ENCODE peak calls at places on chromosomes 5 and 9, in seven cellular contexts. H, M, R, F, Z, A and N are unnamed samples.

GRCh38 chr9:108903437-108904103 is 30.4 kb downstream of the ELP1 start:
- DNase-seq in M (no peak), R (no peak), A (no peak), Z (peak), H (no peak), F (no peak), N (no peak)

GRCh38 chr5:80569086-80569960 is 757 bp downstream of the ANKRD34B start:
- DNase-seq in Z (no peak), H (no peak), A (no peak), R (no peak), F (peak), M (no peak), N (no peak)

GRCh38 chr5:113320160-113320816 is 114.5 kb downstream of the TSSK1B start:
- DNase-seq in A (no peak), R (no peak), M (no peak), Z (no peak), F (no peak), H (no peak), N (no peak)

GRCh38 chr5:54616031-54616430 is 98.5 kb downstream of the SNX18 start:
- DNase-seq in A (peak), F (no peak), H (peak), M (no peak), Z (peak), R (peak), N (no peak)

GRCh38 chr5:149646564-149646963 is 65.3 kb downstream of the ARHGEF37 start:
- DNase-seq in M (no peak), Z (peak), R (no peak), A (no peak), H (peak), F (no peak), N (no peak)

GRCh38 chr9:22056402-22056801 is 47.3 kb upstream of the CDKN2B start:
- DNase-seq in M (no peak), H (no peak), A (no peak), Z (no peak), R (no peak), F (no peak), N (no peak)

GRCh38 chr9:36037580-36038169 is 962 bp downstream of the RECK start:
- DNase-seq in M (no peak), Z (peak), A (no peak), F (no peak), R (no peak), H (peak), N (no peak)

GRCh38 chr5:944992-945685 is 52.5 kb downstream of the TRIP13 start:
- DNase-seq in H (no peak), M (peak), R (no peak), A (no peak), F (no peak), Z (no peak), N (no peak)

GRCh38 chr5:155126573-155126972 is 113.0 kb downstream of the KIF4B start:
- DNase-seq in A (no peak), H (no peak), Z (no peak), F (no peak), R (no peak), M (no peak), N (no peak)

GRCh38 chr5:171369898-171370297 is 17.8 kb upstream of the NPM1 start:
- DNase-seq in M (no peak), H (no peak), Z (no peak), A (no peak), R (no peak), F (no peak), N (no peak)

GRCh38 chr5:170569101-170569500 is 65.3 kb downstream of the KCNIP1 start:
- DNase-seq in F (no peak), Z (no peak), R (no peak), A (no peak), H (no peak), M (no peak), N (no peak)

GRCh38 chr9:137462396-137463193 is 3.5 kb upstream of the NSMF start:
- DNase-seq in M (peak), F (no peak), A (no peak), Z (no peak), R (no peak), H (peak), N (no peak)

GRCh38 chr5:107700486-107700885 is 29.7 kb upstream of the EFNA5 start:
- DNase-seq in F (no peak), H (no peak), A (no peak), Z (no peak), R (no peak), M (no peak), N (no peak)

GRCh38 chr5:126016256-126016655 is 407.0 kb upstream of the GRAMD2B start:
- DNase-seq in M (no peak), A (no peak), Z (no peak), R (no peak), F (no peak), H (peak), N (no peak)

GRCh38 chr5:57298985-57299491 is 125.2 kb downstream of the GPBP1 start:
- DNase-seq in A (peak), R (peak), M (no peak), F (peak), H (no peak), Z (peak), N (peak)

GRCh38 chr5:178453224-178453623 is 137.0 kb downstream of the COL23A1 start:
- DNase-seq in Z (peak), M (peak), F (no peak), R (no peak), H (peak), A (no peak), N (no peak)

GRCh38 chr5:144028058-144028457 is 142.4 kb downstream of the YIPF5 start:
- DNase-seq in R (no peak), Z (peak), H (no peak), F (no peak), A (peak), M (no peak), N (no peak)

GRCh38 chr5:155485344-155485743 is 471.8 kb downstream of the KIF4B start:
- DNase-seq in A (no peak), H (no peak), R (no peak), M (no peak), Z (no peak), F (no peak), N (no peak)

GRCh38 chr9:118928723-118929122 is 440.5 kb downstream of the BRINP1 start:
- DNase-seq in A (no peak), H (no peak), M (no peak), Z (no peak), R (no peak), F (no peak), N (no peak)

GRCh38 chr5:157285310-157286035 is 19.6 kb downstream of the CYFIP2 start:
- DNase-seq in H (no peak), M (no peak), R (no peak), A (no peak), F (no peak), Z (no peak), N (no peak)

GRCh38 chr9:112925058-112925641 is 34.5 kb upstream of the SLC46A2 start:
- DNase-seq in Z (peak), H (no peak), M (no peak), R (no peak), A (peak), F (no peak), N (peak)

GRCh38 chr9:112917987-112918362 is 27.3 kb upstream of the SLC46A2 start:
- DNase-seq in A (no peak), M (no peak), Z (no peak), H (no peak), R (no peak), F (no peak), N (no peak)

GRCh38 chr9:112917027-112917986 is 26.6 kb upstream of the SLC46A2 start:
- DNase-seq in R (no peak), H (no peak), A (no peak), F (no peak), Z (peak), M (no peak), N (no peak)

DNA sequence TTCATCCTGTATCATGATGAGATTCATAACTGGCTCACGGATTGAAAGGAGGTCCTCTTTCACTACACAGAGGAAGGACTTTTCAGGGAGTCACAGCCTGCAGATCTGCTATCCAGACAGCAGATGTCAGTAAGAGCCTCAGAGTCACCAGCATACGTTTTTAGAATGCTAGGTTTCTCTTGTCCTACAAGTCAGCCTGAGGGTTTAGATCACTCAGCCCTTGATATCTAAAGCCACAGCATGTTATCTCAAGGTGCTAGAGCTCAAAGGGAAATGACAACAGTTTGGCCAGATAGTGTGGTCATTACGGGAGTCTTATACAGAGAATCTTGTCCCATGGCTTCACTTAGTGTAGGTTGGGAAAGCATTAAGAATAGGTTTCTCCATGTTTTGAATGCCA is 30.9 kb upstream of the SLC46A2 start:
- DNase-seq in A (peak), R (peak), M (no peak), Z (peak), F (no peak), H (no peak), N (no peak)
- TF ChIP-seq CTCF in A (peak), R (peak), M (no peak), Z (peak), F (no peak), H (no peak), N (peak)

GRCh38 chr5:134738133-134738962 is at the start of gene CAMLG:
- DNase-seq in Z (peak), M (peak), F (peak), H (peak), A (peak), R (peak), N (peak)
- TF ChIP-seq CTCF in Z (peak), M (no peak), F (peak), H (no peak), A (peak), R (peak), N (peak)

GRCh38 chr5:14121552-14121951 is 21.6 kb upstream of the TRIO start:
- DNase-seq in H (no peak), R (no peak), M (no peak), A (no peak), F (no peak), Z (no peak), N (no peak)
- TF ChIP-seq CTCF in H (no peak), R (no peak), M (no peak), A (no peak), F (no peak), Z (no peak), N (no peak)

DNA sequence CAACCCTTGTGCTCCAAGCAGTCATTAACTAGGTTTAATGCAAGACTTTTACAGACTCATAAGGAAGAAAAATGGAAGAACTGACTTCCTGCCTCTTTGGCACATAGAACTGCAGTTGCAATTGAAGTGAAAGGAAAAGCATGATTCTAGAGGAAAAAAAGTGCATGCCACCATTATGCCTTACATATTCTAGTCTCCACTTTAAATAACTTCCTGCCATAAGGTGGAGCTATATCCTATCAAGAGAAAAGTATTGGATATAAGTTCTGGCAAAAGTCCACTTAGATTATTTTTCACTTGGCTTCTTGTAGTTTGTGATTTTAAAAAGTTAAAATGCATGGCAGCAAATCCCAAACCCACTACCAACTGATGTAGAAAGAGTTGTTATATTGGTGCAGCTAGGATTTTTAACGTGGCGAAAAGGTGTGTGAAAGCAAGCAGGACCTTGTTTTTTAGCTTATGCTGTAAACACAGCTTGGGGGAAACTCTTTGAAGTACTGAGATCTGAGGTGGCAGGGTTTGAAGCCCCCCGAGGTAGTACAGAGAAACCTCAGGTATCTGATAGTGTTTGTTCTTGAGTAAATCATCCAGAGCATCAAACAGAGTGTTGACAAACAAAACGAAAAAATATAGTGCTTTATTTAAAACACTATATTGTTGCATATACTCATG is 117.9 kb downstream of the ANXA1 start:
- DNase-seq in H (no peak), M (no peak), A (peak), R (no peak), Z (peak), F (no peak), N (no peak)
- TF ChIP-seq CTCF in H (no peak), M (no peak), A (peak), R (no peak), Z (peak), F (peak), N (peak)

GRCh38 chr9:84669293-84670105 is at the start of gene NTRK2:
- DNase-seq in F (peak), M (peak), H (peak), Z (peak), A (no peak), R (no peak), N (peak)
- TF ChIP-seq CTCF in F (no peak), M (peak), H (no peak), Z (no peak), A (no peak), R (no peak), N (peak)

GRCh38 chr5:23208959-23209431 is 298.4 kb upstream of the PRDM9 start:
- DNase-seq in M (no peak), Z (peak), H (no peak), F (peak), A (peak), R (no peak), N (peak)
- TF ChIP-seq CTCF in M (peak), Z (peak), H (no peak), F (peak), A (peak), R (peak), N (peak)

GRCh38 chr5:40842351-40842750 is 1.2 kb downstream of the CARD6 start:
- DNase-seq in F (no peak), Z (peak), R (peak), M (no peak), H (no peak), A (no peak), N (no peak)

GRCh38 chr5:40846371-40846770 is 5.2 kb downstream of the CARD6 start:
- DNase-seq in A (no peak), M (no peak), Z (no peak), R (no peak), F (no peak), H (no peak), N (no peak)

GRCh38 chr5:40841068-40841805 is at the start of gene CARD6:
- DNase-seq in A (no peak), M (no peak), H (no peak), Z (peak), R (no peak), F (no peak), N (no peak)

GRCh38 chr5:40847525-40847924 is 6.4 kb downstream of the CARD6 start:
- DNase-seq in M (no peak), H (no peak), Z (no peak), A (no peak), F (no peak), R (no peak), N (no peak)

GRCh38 chr5:40844565-40844964 is 3.4 kb downstream of the CARD6 start:
- DNase-seq in M (no peak), Z (no peak), R (no peak), A (no peak), H (no peak), F (no peak), N (no peak)
- TF ChIP-seq CTCF in M (no peak), Z (no peak), R (no peak), A (no peak), H (no peak), F (no peak), N (no peak)

GRCh38 chr9:74770508-74771261 is 117.0 kb downstream of the TRPM6 start:
- DNase-seq in A (no peak), Z (peak), F (peak), M (no peak), H (no peak), R (no peak), N (peak)

GRCh38 chr9:74773886-74774479 is 113.7 kb downstream of the TRPM6 start:
- DNase-seq in A (peak), Z (peak), F (peak), H (peak), R (peak), M (no peak), N (peak)

GRCh38 chr9:74772126-74772525 is 115.6 kb downstream of the TRPM6 start:
- DNase-seq in Z (no peak), A (no peak), R (no peak), M (no peak), H (no peak), F (no peak), N (no peak)

GRCh38 chr9:74771672-74772071 is 116.0 kb downstream of the TRPM6 start:
- DNase-seq in H (no peak), R (no peak), A (no peak), M (no peak), F (no peak), Z (no peak), N (no peak)

DNA sequence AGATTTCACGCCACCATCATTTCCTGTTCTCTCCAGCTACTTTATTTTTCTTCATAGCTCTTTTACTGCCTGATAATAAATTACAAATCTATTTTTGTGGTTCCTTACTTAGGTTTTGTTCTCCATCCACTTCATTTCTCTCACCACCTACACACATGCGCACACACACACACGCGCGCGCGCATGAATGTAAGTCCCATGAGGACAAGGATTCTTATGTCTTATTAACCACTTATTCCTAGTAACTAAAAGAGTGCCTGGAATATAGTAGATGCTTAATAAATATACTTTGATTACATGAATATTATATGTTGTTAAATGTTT is 116.5 kb downstream of the TRPM6 start:
- DNase-seq in A (no peak), R (no peak), Z (no peak), F (no peak), H (no peak), M (no peak), N (no peak)
- TF ChIP-seq CTCF in A (peak), R (no peak), Z (no peak), F (no peak), H (no peak), M (no peak), N (peak)

GRCh38 chr5:140073296-140073695 is 30.2 kb upstream of the NRG2 start:
- DNase-seq in H (no peak), F (no peak), R (no peak), M (no peak), A (peak), Z (peak), N (no peak)
- TF ChIP-seq CTCF in H (no peak), F (peak), R (peak), M (peak), A (peak), Z (peak), N (peak)

GRCh38 chr5:122401991-122402710 is 90.1 kb downstream of the SNCAIP start:
- DNase-seq in A (no peak), R (no peak), M (no peak), Z (peak), H (no peak), F (no peak), N (no peak)
- TF ChIP-seq CTCF in A (no peak), R (no peak), M (no peak), Z (no peak), H (no peak), F (no peak), N (no peak)